ENCODE peak calls at places on chromosome 1, in six cellular contexts. Q, C, W, O, E and M are unnamed samples.

GRCh38 chr1:165549908-165550480 is 6.2 kb downstream of the LRRC52 start:
- DNase-seq in E (no peak), O (no peak), W (no peak), C (no peak), Q (no peak), M (no peak)

GRCh38 chr1:19582318-19582717 is 61.8 kb upstream of the NBL1 start:
- DNase-seq in E (no peak), O (peak), Q (peak), C (no peak), W (peak), M (peak)

GRCh38 chr1:222243902-222244301 is 304.0 kb downstream of the HHIPL2 start:
- DNase-seq in C (no peak), E (no peak), O (no peak), Q (no peak), W (no peak), M (no peak)

GRCh38 chr1:160716013-160716412 is 4.4 kb upstream of the CD48 start:
- DNase-seq in O (no peak), W (no peak), Q (no peak), C (no peak), E (no peak), M (no peak)

GRCh38 chr1:55558515-55558914 is 343.4 kb upstream of the USP24 start:
- DNase-seq in C (no peak), W (no peak), Q (no peak), O (no peak), E (no peak), M (no peak)

GRCh38 chr1:197838836-197839235 is 63.6 kb upstream of the DENND1B start:
- DNase-seq in Q (no peak), O (no peak), C (peak), E (peak), W (peak), M (no peak)

GRCh38 chr1:19036049-19036546 is 79.6 kb upstream of the IFFO2 start:
- DNase-seq in O (no peak), W (no peak), C (no peak), E (no peak), Q (no peak), M (no peak)

GRCh38 chr1:41347276-41347675 is 14.0 kb upstream of the FOXO6 start:
- DNase-seq in O (no peak), W (peak), C (no peak), Q (no peak), E (no peak), M (no peak)

GRCh38 chr1:161054805-161055204 is 9.0 kb upstream of the USF1 start:
- DNase-seq in W (no peak), C (no peak), E (no peak), Q (no peak), O (no peak), M (no peak)